ENCODE peak calls at places on chromosomes 1 and 21, in four cellular contexts. T is sigmoid colon, V is hepatocyte, R is mucosa of descending colon. D is an unnamed sample.

GRCh38 chr1:242467556-242468145 is 56.8 kb downstream of the PLD5 start:
- DNase-seq in V (peak; percentile 80), T (no peak), R (no peak), D (peak; percentile 41)

GRCh38 chr1:5981009-5981380 is 11.2 kb downstream of the NPHP4 start:
- DNase-seq in R (no peak), T (no peak), V (no peak), D (no peak)

GRCh38 chr1:221961532-221962292 is 219.8 kb upstream of the DUSP10 start:
- DNase-seq in R (no peak), T (no peak), V (peak; percentile 41), D (peak; percentile 47)

GRCh38 chr1:221069178-221069903 is 190.1 kb downstream of the HLX start:
- DNase-seq in V (no peak), T (no peak), R (no peak), D (no peak)

GRCh38 chr21:38258803-38259485 is 2.2 kb downstream of the KCNJ15 start:
- DNase-seq in R (no peak), V (peak; percentile 44), T (no peak), D (no peak)

GRCh38 chr21:45015469-45015860 is 58.9 kb upstream of the ADARB1 start:
- DNase-seq in V (no peak), T (no peak), R (peak; percentile 25), D (no peak)

GRCh38 chr1:83741348-83741747 is 257.6 kb downstream of the TTLL7 start:
- DNase-seq in T (no peak), V (no peak), R (no peak), D (no peak)

GRCh38 chr1:43272576-43273571 is 3.1 kb downstream of the TMEM125 start:
- DNase-seq in T (peak; percentile 40), R (no peak), V (no peak), D (no peak)

GRCh38 chr1:16212251-16212961 is at the start of gene ARHGEF19:
- DNase-seq in T (no peak), V (peak; percentile 66), R (peak; percentile 67), D (no peak)

GRCh38 chr1:197269053-197269452 is 1.0 kb downstream of the CRB1 start:
- DNase-seq in T (no peak), R (no peak), V (no peak), D (no peak)

GRCh38 chr1:221397606-221398005 is 344.3 kb downstream of the DUSP10 start:
- DNase-seq in T (no peak), V (no peak), R (no peak), D (no peak)

GRCh38 chr1:69191280-69191679 is 376.4 kb upstream of the LRRC7 start:
- DNase-seq in T (no peak), R (no peak), V (no peak), D (no peak)

GRCh38 chr1:39485046-39485803 is 6.2 kb upstream of the BMP8A start:
- DNase-seq in R (no peak), V (no peak), T (no peak), D (no peak)

GRCh38 chr21:43188712-43189151 is 19.9 kb downstream of the CRYAA start:
- DNase-seq in T (peak; percentile 86), R (peak; percentile 41), V (no peak), D (no peak)
- H3K4me3 ChIP-seq in T (no peak overlapping the region), R (no peak overlapping the region), V (no peak overlapping the region), D (no peak overlapping the region)

DNA sequence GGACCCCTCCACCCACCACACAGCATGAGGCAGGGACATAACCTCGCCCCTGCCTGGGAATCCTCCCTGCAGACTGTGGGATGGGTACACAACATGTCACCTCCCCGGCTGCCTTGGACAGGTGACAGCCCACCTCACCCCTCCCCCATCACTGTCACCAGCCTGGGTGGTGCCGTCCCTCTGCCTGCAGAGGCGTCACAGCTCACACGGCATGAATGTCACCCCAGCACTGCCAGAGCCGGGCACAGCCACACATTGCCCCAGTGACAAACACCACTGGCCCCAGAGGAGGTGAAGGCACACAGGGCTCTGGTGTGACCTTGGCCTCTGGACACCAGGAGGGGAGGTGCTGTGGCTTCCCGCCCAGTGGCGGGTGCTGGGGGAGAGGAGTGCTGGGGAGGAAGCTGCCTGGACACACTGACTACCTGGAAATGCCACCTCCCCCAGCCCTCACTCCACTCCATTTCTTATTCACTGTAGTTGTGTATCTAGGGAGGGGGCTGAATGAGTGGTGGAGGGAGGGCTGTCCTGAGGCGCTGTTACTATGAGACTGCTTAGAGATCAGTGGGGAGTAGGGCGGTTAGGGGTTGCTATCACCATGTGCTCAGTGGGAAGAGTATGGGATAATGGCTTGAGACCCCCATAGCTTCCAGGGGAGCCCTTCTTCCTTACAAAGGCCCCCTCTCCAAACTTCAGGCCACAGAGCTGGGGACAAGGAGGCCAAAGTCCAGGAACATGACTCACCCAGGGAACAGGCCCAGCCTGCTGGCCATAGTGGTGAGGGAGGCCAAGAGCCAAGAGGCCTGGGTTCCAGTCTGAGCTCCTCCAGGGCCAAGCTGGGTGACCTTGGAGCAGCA is 40.3 kb downstream of the AHDC1 start:
- DNase-seq in V (peak; percentile 79), R (peak; percentile 80), T (peak; percentile 87), D (no peak)
- H3K4me1 ChIP-seq in V (peaks cover 95% of the 10 kb centered on the region), R (peaks cover 49% of the 10 kb centered on the region), T (peaks cover 91% of the 10 kb centered on the region), D (peaks cover 71% of the 10 kb centered on the region)

DNA sequence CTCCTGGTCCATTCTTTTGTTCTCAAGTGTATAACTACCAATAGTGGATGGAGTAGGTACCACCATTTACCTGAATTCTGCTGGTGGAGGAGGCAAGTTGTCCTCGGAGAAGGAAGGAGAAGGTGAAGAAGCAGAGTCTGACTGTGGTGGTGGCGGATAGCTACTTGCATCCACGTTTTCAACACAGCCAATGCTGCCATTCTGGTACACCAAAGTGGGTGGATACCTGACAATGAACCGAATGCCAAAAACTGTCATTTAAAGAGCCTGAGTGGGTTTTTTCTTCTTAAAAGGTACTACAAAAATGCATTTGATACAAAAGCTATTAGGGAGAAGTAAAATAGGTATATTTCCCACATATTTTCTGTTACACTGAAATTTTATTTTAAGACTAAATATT is 20.1 kb downstream of the GPR3 start:
- DNase-seq in V (no peak), R (no peak), T (no peak), D (no peak)
- H3K36me3 ChIP-seq in V (peaks cover 4% of the 10 kb centered on the region), R (no peaks in the 10 kb centered on the region), T (peaks cover 80% of the 10 kb centered on the region), D (peaks cover 68% of the 10 kb centered on the region)

DNA sequence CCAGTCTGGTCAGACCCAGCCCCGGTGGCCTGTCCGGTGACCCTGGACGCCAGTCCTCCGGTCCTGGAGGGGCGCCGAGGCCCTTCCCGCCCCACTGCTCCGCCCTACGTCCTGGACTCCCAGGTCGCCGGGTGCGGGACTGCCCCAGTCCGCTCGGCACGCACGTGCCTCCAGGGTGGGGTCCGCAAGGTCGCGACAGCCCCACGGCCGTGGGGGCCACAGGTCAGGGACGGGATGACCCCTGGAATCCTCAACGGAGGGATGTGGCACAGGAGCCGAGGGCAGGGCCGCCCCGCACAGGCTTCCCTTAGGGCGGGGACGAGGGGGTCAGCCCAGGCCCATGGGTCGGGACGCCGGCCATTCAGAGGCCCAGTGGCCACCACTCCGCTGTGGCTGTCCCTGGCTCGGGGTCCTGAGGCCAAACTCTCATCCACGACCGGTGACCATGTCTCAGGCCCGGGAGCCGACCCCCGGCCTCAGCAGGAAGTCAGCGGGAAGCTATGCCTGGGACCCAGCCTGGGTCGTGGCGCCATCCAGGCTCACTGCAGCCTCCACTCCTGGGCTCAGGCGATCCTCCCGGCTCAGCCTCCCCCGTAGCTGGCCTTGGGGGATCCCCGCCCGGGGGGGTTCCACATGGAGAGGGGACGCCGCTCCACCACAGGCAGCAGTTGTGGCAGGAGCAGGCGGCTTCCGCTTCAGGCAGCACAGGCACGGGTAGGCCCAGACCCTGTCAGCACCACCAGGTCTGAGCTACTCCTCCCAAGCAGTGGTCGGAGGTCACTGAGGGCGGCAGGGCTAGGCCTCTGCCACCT is 599 bp upstream of the TMEM240 start:
- DNase-seq in R (peak; percentile 58), V (no peak), T (no peak), D (no peak)
- H3K4me3 ChIP-seq in R (no peak overlapping the region), V (peak overlapping the region; percentile 49), T (peak overlapping the region; percentile 85), D (no peak overlapping the region)

GRCh38 chr1:27000817-27001460 is 7.4 kb downstream of the TRNP1 start:
- DNase-seq in V (peak; percentile 11), T (peak; percentile 77), R (no peak), D (no peak)

GRCh38 chr1:27001570-27002360 is 8.3 kb downstream of the TRNP1 start:
- DNase-seq in T (peak; percentile 82), V (peak; percentile 34), R (no peak), D (peak; percentile 91)

GRCh38 chr1:26999440-26999987 is 6.0 kb downstream of the TRNP1 start:
- DNase-seq in T (peak; percentile 96), R (no peak), V (peak; percentile 86), D (peak; percentile 60)

GRCh38 chr1:26998319-26999300 is 5.1 kb downstream of the TRNP1 start:
- DNase-seq in T (no peak), V (peak; percentile 32), R (no peak), D (no peak)

GRCh38 chr1:27000092-27000816 is 6.8 kb downstream of the TRNP1 start:
- DNase-seq in V (no peak), T (no peak), R (no peak), D (no peak)
- H3K4me1 ChIP-seq in V (peaks cover 56% of the 10 kb centered on the region), T (peaks cover 94% of the 10 kb centered on the region), R (peaks cover 3% of the 10 kb centered on the region), D (peaks cover 22% of the 10 kb centered on the region)

GRCh38 chr21:33256019-33256418 is 10.1 kb upstream of the IL10RB start:
- DNase-seq in V (no peak), T (no peak), R (no peak), D (no peak)

GRCh38 chr21:33259995-33260394 is 6.2 kb upstream of the IL10RB start:
- DNase-seq in T (no peak), R (no peak), V (no peak), D (no peak)

GRCh38 chr21:33259428-33259827 is 6.7 kb upstream of the IL10RB start:
- DNase-seq in V (no peak), T (no peak), R (no peak), D (no peak)

GRCh38 chr21:33257404-33257803 is 8.8 kb upstream of the IL10RB start:
- DNase-seq in T (no peak), R (no peak), V (no peak), D (no peak)

DNA sequence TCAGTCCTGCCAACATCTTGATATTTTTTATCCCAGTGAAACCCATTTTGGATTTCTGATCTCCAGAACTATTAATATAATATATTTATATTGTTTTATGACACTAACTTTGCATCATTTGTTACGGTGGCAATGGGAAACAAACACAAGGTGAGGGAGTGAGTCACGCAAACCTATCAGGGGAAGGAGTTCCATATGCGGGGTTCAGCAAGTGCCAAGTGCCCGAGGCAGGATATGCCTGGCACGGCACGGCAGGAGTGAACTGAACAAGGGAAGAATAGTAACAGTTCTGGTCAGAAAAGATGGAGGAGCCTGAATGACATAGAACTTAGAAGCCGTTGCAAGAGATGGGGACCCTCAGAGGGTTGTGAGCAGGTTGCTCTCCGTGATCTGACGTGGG is 7.7 kb upstream of the IL10RB start:
- DNase-seq in T (no peak), V (no peak), R (no peak), D (no peak)
- H3K36me3 ChIP-seq in T (peaks cover 19% of the 10 kb centered on the region), V (no peaks in the 10 kb centered on the region), R (no peaks in the 10 kb centered on the region), D (peaks cover 33% of the 10 kb centered on the region)

DNA sequence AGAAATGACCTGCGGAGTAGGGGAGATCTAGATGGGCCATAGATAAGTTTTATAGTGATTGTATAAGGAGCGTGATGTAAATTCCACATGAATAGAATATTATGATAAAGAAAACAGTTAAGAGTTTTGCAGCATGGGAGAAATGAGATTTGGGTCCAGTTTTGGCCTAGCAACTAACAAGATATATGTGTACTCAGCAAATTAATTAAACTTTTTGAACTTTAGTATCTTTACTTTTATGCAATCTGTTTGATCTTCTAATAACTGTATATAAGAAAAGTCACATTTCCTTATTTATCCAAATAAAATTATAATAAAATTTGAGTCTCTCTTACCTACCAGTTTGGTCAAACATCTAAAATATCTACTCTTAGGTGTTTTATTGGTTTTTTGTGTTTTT is 1011.8 kb upstream of the NCAM2 start:
- DNase-seq in R (no peak), V (no peak), T (no peak), D (no peak)
- H3K4me3 ChIP-seq in R (no peak overlapping the region), V (no peak overlapping the region), T (no peak overlapping the region), D (no peak overlapping the region)

D was measured in SJCRH30.